ENCODE peak calls at places on chromosomes 3 and 15, in seven cellular contexts. One of them, this sample, is unnamed.

GRCh38 chr3:5438011-5438355 is 250.5 kb downstream of the EDEM1 start:
- DNase-seq in vagina: no peak
- DNase-seq in adrenal gland: no peak
- DNase-seq in suprapubic skin: no peak
- DNase-seq in sigmoid colon: no peak
- DNase-seq in ovary: no peak
- DNase-seq in uterus: no peak
- DNase-seq in this sample: no peak

GRCh38 chr3:141498592-141499223 is 11.9 kb downstream of the RASA2 start:
- DNase-seq in uterus: no peak
- DNase-seq in adrenal gland: no peak
- DNase-seq in suprapubic skin: no peak
- DNase-seq in sigmoid colon: no peak
- DNase-seq in vagina: no peak
- DNase-seq in ovary: no peak
- DNase-seq in this sample: peak; percentile 33

GRCh38 chr15:74294010-74294409 is 57.9 kb downstream of the CCDC33 start:
- DNase-seq in adrenal gland: no peak
- DNase-seq in ovary: no peak
- DNase-seq in vagina: no peak
- DNase-seq in uterus: no peak
- DNase-seq in sigmoid colon: no peak
- DNase-seq in suprapubic skin: no peak
- DNase-seq in this sample: no peak

GRCh38 chr3:65385805-65386204 is 652.9 kb downstream of the MAGI1 start:
- DNase-seq in ovary: no peak
- DNase-seq in sigmoid colon: no peak
- DNase-seq in vagina: no peak
- DNase-seq in suprapubic skin: no peak
- DNase-seq in adrenal gland: no peak
- DNase-seq in uterus: no peak
- DNase-seq in this sample: no peak

GRCh38 chr3:12154151-12154550 is 4.6 kb downstream of the TIMP4 start:
- DNase-seq in vagina: no peak
- DNase-seq in sigmoid colon: no peak
- DNase-seq in ovary: no peak
- DNase-seq in adrenal gland: peak; percentile 52
- DNase-seq in suprapubic skin: no peak
- DNase-seq in uterus: no peak
- DNase-seq in this sample: no peak

GRCh38 chr3:4421121-4421520 is 45.9 kb downstream of the SUMF1 start:
- DNase-seq in sigmoid colon: no peak
- DNase-seq in uterus: no peak
- DNase-seq in suprapubic skin: no peak
- DNase-seq in ovary: no peak
- DNase-seq in adrenal gland: no peak
- DNase-seq in vagina: no peak
- DNase-seq in this sample: no peak

GRCh38 chr3:74443102-74443501 is 171.4 kb downstream of the CNTN3 start:
- DNase-seq in suprapubic skin: no peak
- DNase-seq in sigmoid colon: no peak
- DNase-seq in vagina: no peak
- DNase-seq in uterus: no peak
- DNase-seq in adrenal gland: no peak
- DNase-seq in ovary: no peak
- DNase-seq in this sample: no peak

GRCh38 chr3:106092792-106093191 is 224.0 kb upstream of the CBLB start:
- DNase-seq in suprapubic skin: no peak
- DNase-seq in adrenal gland: no peak
- DNase-seq in vagina: no peak
- DNase-seq in sigmoid colon: no peak
- DNase-seq in uterus: no peak
- DNase-seq in ovary: no peak
- DNase-seq in this sample: no peak

GRCh38 chr15:38683382-38684242 is 119.0 kb upstream of the RASGRP1 start:
- DNase-seq in ovary: no peak
- DNase-seq in uterus: peak; percentile 22
- DNase-seq in suprapubic skin: no peak
- DNase-seq in sigmoid colon: no peak
- DNase-seq in vagina: no peak
- DNase-seq in adrenal gland: peak; percentile 45
- DNase-seq in this sample: peak; percentile 35

GRCh38 chr3:44045476-44046275 is 196.0 kb upstream of the TOPAZ1 start:
- DNase-seq in adrenal gland: no peak
- DNase-seq in vagina: no peak
- DNase-seq in ovary: no peak
- DNase-seq in suprapubic skin: no peak
- DNase-seq in uterus: no peak
- DNase-seq in sigmoid colon: no peak
- DNase-seq in this sample: no peak

GRCh38 chr3:120816728-120817127 is 74.2 kb downstream of the GTF2E1 start:
- DNase-seq in vagina: no peak
- DNase-seq in adrenal gland: no peak
- DNase-seq in ovary: peak; percentile 80
- DNase-seq in uterus: no peak
- DNase-seq in sigmoid colon: no peak
- DNase-seq in suprapubic skin: no peak
- DNase-seq in this sample: no peak
- H3K27me3 ChIP-seq in vagina: no peaks in the 10 kb centered on the region
- H3K27me3 ChIP-seq in adrenal gland: no peaks in the 10 kb centered on the region
- H3K27me3 ChIP-seq in ovary: no peaks in the 10 kb centered on the region
- H3K27me3 ChIP-seq in uterus: no peaks in the 10 kb centered on the region
- H3K27me3 ChIP-seq in sigmoid colon: no peaks in the 10 kb centered on the region
- H3K27me3 ChIP-seq in suprapubic skin: no peaks in the 10 kb centered on the region
- H3K27me3 ChIP-seq in this sample: no peaks in the 10 kb centered on the region

DNA sequence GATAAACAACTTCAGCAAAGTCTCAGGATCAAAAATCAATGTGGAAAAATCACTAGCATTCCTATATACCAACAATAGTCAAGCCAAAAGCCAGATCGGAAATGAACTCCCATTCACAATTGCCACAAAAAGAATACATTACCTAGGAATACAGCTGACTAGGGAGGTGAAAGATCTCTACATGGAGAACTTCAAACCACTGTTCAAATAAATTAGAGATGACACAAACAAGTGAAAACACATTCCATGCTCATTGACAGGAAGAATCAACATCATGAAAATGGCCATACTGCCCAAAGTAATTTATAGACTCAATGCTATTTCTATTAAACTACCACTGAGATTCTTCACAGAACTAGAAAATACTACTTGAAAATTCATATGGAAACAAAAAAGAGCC is 94.2 kb upstream of the PSMD6 start:
- DNase-seq in adrenal gland: no peak
- DNase-seq in suprapubic skin: no peak
- DNase-seq in uterus: no peak
- DNase-seq in ovary: no peak
- DNase-seq in sigmoid colon: no peak
- DNase-seq in vagina: no peak
- DNase-seq in this sample: no peak
- TF ChIP-seq POLR2A in adrenal gland: no peak
- TF ChIP-seq POLR2A in suprapubic skin: no peak
- TF ChIP-seq POLR2A in uterus: no peak
- TF ChIP-seq POLR2A in ovary: no peak
- TF ChIP-seq POLR2A in sigmoid colon: no peak
- TF ChIP-seq POLR2A in vagina: no peak
- TF ChIP-seq POLR2A in this sample: no peak

DNA sequence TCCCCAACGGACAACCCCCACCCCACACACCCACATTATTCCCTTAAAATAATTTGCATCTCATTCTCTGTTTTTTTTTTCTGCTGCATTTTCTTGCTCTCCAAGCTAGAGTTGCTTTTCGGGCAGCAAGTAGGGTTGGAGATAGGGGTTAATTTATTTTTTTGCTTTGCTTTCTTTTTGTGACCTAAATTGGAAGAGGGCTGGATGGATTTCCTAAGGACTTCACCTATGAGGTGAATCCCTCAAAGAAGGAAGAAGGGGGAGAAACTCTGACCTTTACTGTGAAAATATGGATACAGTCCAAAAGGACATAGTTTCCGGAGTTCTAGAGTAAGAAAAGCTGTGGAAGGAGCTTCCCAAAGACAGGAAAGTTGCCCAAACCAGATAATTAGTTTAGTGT is 6.7 kb downstream of the SOX2 start:
- DNase-seq in adrenal gland: no peak
- DNase-seq in suprapubic skin: no peak
- DNase-seq in sigmoid colon: no peak
- DNase-seq in ovary: no peak
- DNase-seq in vagina: no peak
- DNase-seq in uterus: no peak
- DNase-seq in this sample: no peak
- H3K27me3 ChIP-seq in adrenal gland: peaks cover 95% of the 10 kb centered on the region
- H3K27me3 ChIP-seq in suprapubic skin: peaks cover 100% of the 10 kb centered on the region
- H3K27me3 ChIP-seq in sigmoid colon: peaks cover 100% of the 10 kb centered on the region
- H3K27me3 ChIP-seq in ovary: peaks cover 6% of the 10 kb centered on the region
- H3K27me3 ChIP-seq in vagina: peaks cover 3% of the 10 kb centered on the region
- H3K27me3 ChIP-seq in uterus: peaks cover 19% of the 10 kb centered on the region
- H3K27me3 ChIP-seq in this sample: peaks cover 100% of the 10 kb centered on the region

DNA sequence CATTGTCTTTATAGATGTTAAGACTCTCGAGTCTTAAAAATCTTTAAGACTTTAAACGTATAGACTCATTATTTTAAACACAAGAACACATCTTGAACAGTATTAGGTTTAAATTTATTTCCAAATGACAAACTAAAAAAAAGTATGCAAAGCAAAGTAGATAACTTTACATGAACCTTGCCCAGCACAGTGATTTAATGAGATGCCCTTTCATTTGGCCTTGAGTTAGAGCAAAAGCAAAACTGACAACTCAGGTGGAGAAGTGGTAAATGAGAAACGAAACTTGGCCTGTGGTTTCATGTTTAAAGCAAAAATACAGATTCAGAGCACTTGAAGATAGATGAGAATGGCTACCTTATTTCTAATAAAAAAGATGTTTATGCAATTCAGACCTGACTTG is 8.6 kb downstream of the GPR15 start:
- DNase-seq in suprapubic skin: no peak
- DNase-seq in vagina: no peak
- DNase-seq in uterus: no peak
- DNase-seq in ovary: no peak
- DNase-seq in adrenal gland: no peak
- DNase-seq in sigmoid colon: no peak
- DNase-seq in this sample: no peak
- TF ChIP-seq POLR2A in suprapubic skin: no peak
- TF ChIP-seq POLR2A in vagina: no peak
- TF ChIP-seq POLR2A in uterus: no peak
- TF ChIP-seq POLR2A in ovary: no peak
- TF ChIP-seq POLR2A in adrenal gland: no peak
- TF ChIP-seq POLR2A in sigmoid colon: no peak
- TF ChIP-seq POLR2A in this sample: no peak

DNA sequence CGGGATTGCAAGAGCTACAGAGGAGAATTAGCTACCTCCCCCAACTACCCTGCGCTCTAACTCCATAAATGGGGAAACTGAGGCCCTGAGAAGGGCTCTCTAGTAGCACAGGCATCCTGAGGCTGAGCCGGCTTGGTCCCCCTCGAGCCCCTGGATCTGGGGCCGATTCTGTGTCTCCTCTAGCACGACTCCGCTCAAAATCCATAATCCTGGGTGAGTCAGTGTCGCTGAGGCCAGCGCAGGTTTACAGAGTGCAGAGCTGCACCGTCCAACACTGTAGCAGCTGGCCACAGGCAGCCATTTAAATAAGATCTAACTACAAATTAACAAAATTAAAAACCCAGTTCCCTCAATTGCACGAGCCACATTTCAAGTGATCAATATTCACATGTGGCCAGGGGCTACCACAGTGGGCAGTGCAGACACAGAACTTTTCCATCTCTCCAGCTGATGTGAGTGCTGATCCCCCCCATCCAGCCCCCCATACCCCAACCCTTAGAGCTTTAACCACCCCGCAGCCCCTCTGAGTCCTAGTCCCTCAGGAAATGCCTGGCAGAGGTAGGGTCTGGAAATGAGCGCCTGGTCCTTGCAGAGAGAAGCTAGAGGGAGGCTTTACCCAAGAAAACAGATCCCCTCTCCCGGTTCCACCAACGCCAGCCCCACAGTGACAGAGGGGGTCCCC is 10.7 kb downstream of the GATA2 start:
- DNase-seq in sigmoid colon: no peak
- DNase-seq in ovary: no peak
- DNase-seq in adrenal gland: no peak
- DNase-seq in suprapubic skin: no peak
- DNase-seq in uterus: no peak
- DNase-seq in vagina: no peak
- DNase-seq in this sample: peak; percentile 18
- H3K27me3 ChIP-seq in sigmoid colon: peaks cover 100% of the 10 kb centered on the region
- H3K27me3 ChIP-seq in ovary: no peaks in the 10 kb centered on the region
- H3K27me3 ChIP-seq in adrenal gland: peaks cover 84% of the 10 kb centered on the region
- H3K27me3 ChIP-seq in suprapubic skin: peaks cover 98% of the 10 kb centered on the region
- H3K27me3 ChIP-seq in uterus: no peaks in the 10 kb centered on the region
- H3K27me3 ChIP-seq in vagina: no peaks in the 10 kb centered on the region
- H3K27me3 ChIP-seq in this sample: peaks cover 30% of the 10 kb centered on the region

GRCh38 chr3:50299929-50300680 is 900 bp upstream of the HYAL3 start:
- DNase-seq in vagina: no peak
- DNase-seq in adrenal gland: no peak
- DNase-seq in sigmoid colon: peak; percentile 75
- DNase-seq in ovary: peak; percentile 62
- DNase-seq in suprapubic skin: peak; percentile 77
- DNase-seq in uterus: no peak
- DNase-seq in this sample: peak; percentile 60

GRCh38 chr3:50297384-50297775 is 1.8 kb downstream of the HYAL3 start:
- DNase-seq in vagina: no peak
- DNase-seq in suprapubic skin: peak; percentile 77
- DNase-seq in uterus: no peak
- DNase-seq in adrenal gland: no peak
- DNase-seq in ovary: peak; percentile 67
- DNase-seq in sigmoid colon: peak; percentile 79
- DNase-seq in this sample: no peak

GRCh38 chr3:50297896-50298725 is 1.1 kb downstream of the HYAL3 start:
- DNase-seq in uterus: no peak
- DNase-seq in adrenal gland: no peak
- DNase-seq in vagina: no peak
- DNase-seq in suprapubic skin: peak; percentile 75
- DNase-seq in sigmoid colon: peak; percentile 71
- DNase-seq in ovary: peak; percentile 51
- DNase-seq in this sample: no peak

GRCh38 chr3:50299638-50299928 is 378 bp upstream of the HYAL3 start:
- DNase-seq in sigmoid colon: no peak
- DNase-seq in uterus: no peak
- DNase-seq in suprapubic skin: no peak
- DNase-seq in ovary: no peak
- DNase-seq in adrenal gland: no peak
- DNase-seq in vagina: no peak
- DNase-seq in this sample: no peak

GRCh38 chr3:50298836-50299637 is at the start of the genes HYAL3 and NAA80:
- DNase-seq in ovary: peak; percentile 99
- DNase-seq in adrenal gland: peak; percentile 99
- DNase-seq in vagina: peak; percentile 100
- DNase-seq in suprapubic skin: peak; percentile 100
- DNase-seq in uterus: peak; percentile 99
- DNase-seq in sigmoid colon: peak; percentile 100
- DNase-seq in this sample: peak; percentile 99
- TF ChIP-seq POLR2A in ovary: peak; percentile 95
- TF ChIP-seq POLR2A in adrenal gland: peak; percentile 97
- TF ChIP-seq POLR2A in vagina: no peak
- TF ChIP-seq POLR2A in suprapubic skin: peak; percentile 54
- TF ChIP-seq POLR2A in uterus: peak; percentile 98
- TF ChIP-seq POLR2A in sigmoid colon: peak; percentile 83
- TF ChIP-seq POLR2A in this sample: peak; percentile 88

GRCh38 chr3:158434412-158435038 is 136.5 kb upstream of the MLF1 start:
- DNase-seq in adrenal gland: peak; percentile 63
- DNase-seq in suprapubic skin: no peak
- DNase-seq in vagina: no peak
- DNase-seq in ovary: peak; percentile 53
- DNase-seq in sigmoid colon: peak; percentile 62
- DNase-seq in uterus: peak; percentile 23
- DNase-seq in this sample: no peak
- H3K27me3 ChIP-seq in adrenal gland: no peaks in the 10 kb centered on the region
- H3K27me3 ChIP-seq in suprapubic skin: no peaks in the 10 kb centered on the region
- H3K27me3 ChIP-seq in vagina: no peaks in the 10 kb centered on the region
- H3K27me3 ChIP-seq in ovary: peaks cover 4% of the 10 kb centered on the region
- H3K27me3 ChIP-seq in sigmoid colon: no peaks in the 10 kb centered on the region
- H3K27me3 ChIP-seq in uterus: no peaks in the 10 kb centered on the region
- H3K27me3 ChIP-seq in this sample: no peaks in the 10 kb centered on the region